ENCODE peak calls at places on chromosomes 11 and 22, in eight cellular contexts. One of them, this sample, is unnamed.
A peak's percentile ranks its signal among the peaks of the same experiment; 100 is the strongest.

GRCh38 chr11:45181595-45182550 is 35.4 kb downstream of the PRDM11 start:
- DNase-seq in neural crest cell: no peak
- DNase-seq in fibroblast of pulmonary artery: no peak
- DNase-seq in kidney: no peak
- DNase-seq in mammary epithelial cell: no peak
- DNase-seq in foreskin fibroblast: no peak
- DNase-seq in activated B cell treated with CpG ODN at 0.5 μM for 24 hours: no peak
- DNase-seq in CD4-positive, alpha-beta T cell: no peak
- DNase-seq in this sample: no peak

GRCh38 chr11:79122759-79123158 is 318.1 kb downstream of the TENM4 start:
- DNase-seq in neural crest cell: no peak
- DNase-seq in fibroblast of pulmonary artery: no peak
- DNase-seq in kidney: no peak
- DNase-seq in mammary epithelial cell: no peak
- DNase-seq in foreskin fibroblast: no peak
- DNase-seq in activated B cell treated with CpG ODN at 0.5 μM for 24 hours: no peak
- DNase-seq in CD4-positive, alpha-beta T cell: no peak
- DNase-seq in this sample: no peak

GRCh38 chr11:71189768-71190315 is 62.5 kb downstream of the SHANK2 start:
- DNase-seq in neural crest cell: no peak
- DNase-seq in fibroblast of pulmonary artery: no peak
- DNase-seq in kidney: peak; percentile 29
- DNase-seq in mammary epithelial cell: no peak
- DNase-seq in foreskin fibroblast: no peak
- DNase-seq in activated B cell treated with CpG ODN at 0.5 μM for 24 hours: no peak
- DNase-seq in CD4-positive, alpha-beta T cell: no peak
- DNase-seq in this sample: no peak

GRCh38 chr22:19596680-19597398 is 72.6 kb upstream of the CLDN5 start:
- DNase-seq in neural crest cell: no peak
- DNase-seq in fibroblast of pulmonary artery: no peak
- DNase-seq in kidney: no peak
- DNase-seq in mammary epithelial cell: no peak
- DNase-seq in foreskin fibroblast: no peak
- DNase-seq in activated B cell treated with CpG ODN at 0.5 μM for 24 hours: no peak
- DNase-seq in CD4-positive, alpha-beta T cell: no peak
- DNase-seq in this sample: no peak

GRCh38 chr11:75437966-75438659 is 5.1 kb upstream of the KLHL35 start:
- DNase-seq in neural crest cell: no peak
- DNase-seq in fibroblast of pulmonary artery: no peak
- DNase-seq in kidney: no peak
- DNase-seq in mammary epithelial cell: no peak
- DNase-seq in foreskin fibroblast: no peak
- DNase-seq in activated B cell treated with CpG ODN at 0.5 μM for 24 hours: no peak
- DNase-seq in CD4-positive, alpha-beta T cell: no peak
- DNase-seq in this sample: no peak

GRCh38 chr11:58652726-58653280 is 30.3 kb downstream of the CNTF start:
- DNase-seq in neural crest cell: no peak
- DNase-seq in fibroblast of pulmonary artery: no peak
- DNase-seq in kidney: no peak
- DNase-seq in mammary epithelial cell: no peak
- DNase-seq in foreskin fibroblast: no peak
- DNase-seq in activated B cell treated with CpG ODN at 0.5 μM for 24 hours: no peak
- DNase-seq in CD4-positive, alpha-beta T cell: no peak
- DNase-seq in this sample: no peak

GRCh38 chr11:62508336-62509058 is 38.1 kb downstream of the AHNAK start:
- DNase-seq in neural crest cell: peak; percentile 46
- DNase-seq in fibroblast of pulmonary artery: peak; percentile 39
- DNase-seq in kidney: peak; percentile 93
- DNase-seq in mammary epithelial cell: peak; percentile 32
- DNase-seq in foreskin fibroblast: peak; percentile 84
- DNase-seq in activated B cell treated with CpG ODN at 0.5 μM for 24 hours: no peak
- DNase-seq in CD4-positive, alpha-beta T cell: no peak
- DNase-seq in this sample: peak; percentile 26

GRCh38 chr22:23237201-23237798 is 57.0 kb downstream of the BCR start:
- DNase-seq in neural crest cell: no peak
- DNase-seq in fibroblast of pulmonary artery: peak; percentile 41
- DNase-seq in kidney: peak; percentile 89
- DNase-seq in mammary epithelial cell: no peak
- DNase-seq in foreskin fibroblast: peak; percentile 34
- DNase-seq in activated B cell treated with CpG ODN at 0.5 μM for 24 hours: no peak
- DNase-seq in CD4-positive, alpha-beta T cell: no peak
- DNase-seq in this sample: no peak

GRCh38 chr11:45021001-45021400 is 70.3 kb upstream of the TP53I11 start:
- DNase-seq in neural crest cell: no peak
- DNase-seq in fibroblast of pulmonary artery: no peak
- DNase-seq in kidney: no peak
- DNase-seq in mammary epithelial cell: no peak
- DNase-seq in foreskin fibroblast: no peak
- DNase-seq in activated B cell treated with CpG ODN at 0.5 μM for 24 hours: no peak
- DNase-seq in CD4-positive, alpha-beta T cell: no peak
- DNase-seq in this sample: no peak

GRCh38 chr11:794013-794765 is 3.9 kb downstream of the SLC25A22 start:
- DNase-seq in neural crest cell: no peak
- DNase-seq in fibroblast of pulmonary artery: no peak
- DNase-seq in kidney: no peak
- DNase-seq in mammary epithelial cell: no peak
- DNase-seq in foreskin fibroblast: no peak
- DNase-seq in activated B cell treated with CpG ODN at 0.5 μM for 24 hours: no peak
- DNase-seq in CD4-positive, alpha-beta T cell: no peak
- DNase-seq in this sample: no peak

GRCh38 chr22:20422271-20422958 is 15.2 kb downstream of the SCARF2 start:
- DNase-seq in neural crest cell: no peak
- DNase-seq in fibroblast of pulmonary artery: no peak
- DNase-seq in kidney: peak; percentile 68
- DNase-seq in mammary epithelial cell: no peak
- DNase-seq in foreskin fibroblast: peak; percentile 81
- DNase-seq in activated B cell treated with CpG ODN at 0.5 μM for 24 hours: no peak
- DNase-seq in CD4-positive, alpha-beta T cell: no peak
- DNase-seq in this sample: no peak

GRCh38 chr11:126197277-126197939 is 14.0 kb downstream of the RPUSD4 start:
- DNase-seq in neural crest cell: no peak
- DNase-seq in fibroblast of pulmonary artery: no peak
- DNase-seq in kidney: no peak
- DNase-seq in mammary epithelial cell: peak; percentile 28
- DNase-seq in foreskin fibroblast: peak; percentile 69
- DNase-seq in activated B cell treated with CpG ODN at 0.5 μM for 24 hours: no peak
- DNase-seq in CD4-positive, alpha-beta T cell: no peak
- DNase-seq in this sample: no peak

GRCh38 chr22:26579331-26579886 is 10.5 kb downstream of the TPST2 start:
- DNase-seq in neural crest cell: no peak
- DNase-seq in fibroblast of pulmonary artery: no peak
- DNase-seq in kidney: no peak
- DNase-seq in mammary epithelial cell: no peak
- DNase-seq in foreskin fibroblast: no peak
- DNase-seq in activated B cell treated with CpG ODN at 0.5 μM for 24 hours: peak; percentile 56
- DNase-seq in CD4-positive, alpha-beta T cell: peak; percentile 51
- DNase-seq in this sample: no peak

GRCh38 chr11:119874660-119875238 is 145.7 kb upstream of the NECTIN1 start:
- DNase-seq in neural crest cell: no peak
- DNase-seq in fibroblast of pulmonary artery: no peak
- DNase-seq in kidney: peak; percentile 17
- DNase-seq in mammary epithelial cell: no peak
- DNase-seq in foreskin fibroblast: no peak
- DNase-seq in activated B cell treated with CpG ODN at 0.5 μM for 24 hours: no peak
- DNase-seq in CD4-positive, alpha-beta T cell: no peak
- DNase-seq in this sample: no peak

GRCh38 chr22:29848115-29848514 is 10.0 kb upstream of the ASCC2 start:
- DNase-seq in neural crest cell: no peak
- DNase-seq in fibroblast of pulmonary artery: no peak
- DNase-seq in kidney: no peak
- DNase-seq in mammary epithelial cell: no peak
- DNase-seq in foreskin fibroblast: peak; percentile 10
- DNase-seq in activated B cell treated with CpG ODN at 0.5 μM for 24 hours: no peak
- DNase-seq in CD4-positive, alpha-beta T cell: no peak
- DNase-seq in this sample: no peak

GRCh38 chr11:35932641-35933571 is 11.0 kb upstream of the LDLRAD3 start:
- DNase-seq in neural crest cell: no peak
- DNase-seq in fibroblast of pulmonary artery: peak; percentile 35
- DNase-seq in kidney: no peak
- DNase-seq in mammary epithelial cell: peak; percentile 66
- DNase-seq in foreskin fibroblast: peak; percentile 63
- DNase-seq in activated B cell treated with CpG ODN at 0.5 μM for 24 hours: no peak
- DNase-seq in CD4-positive, alpha-beta T cell: no peak
- DNase-seq in this sample: no peak

GRCh38 chr11:86171627-86172026 is 72.9 kb upstream of the EED start:
- DNase-seq in neural crest cell: no peak
- DNase-seq in fibroblast of pulmonary artery: no peak
- DNase-seq in kidney: no peak
- DNase-seq in mammary epithelial cell: no peak
- DNase-seq in foreskin fibroblast: no peak
- DNase-seq in activated B cell treated with CpG ODN at 0.5 μM for 24 hours: no peak
- DNase-seq in CD4-positive, alpha-beta T cell: no peak
- DNase-seq in this sample: no peak

DNA sequence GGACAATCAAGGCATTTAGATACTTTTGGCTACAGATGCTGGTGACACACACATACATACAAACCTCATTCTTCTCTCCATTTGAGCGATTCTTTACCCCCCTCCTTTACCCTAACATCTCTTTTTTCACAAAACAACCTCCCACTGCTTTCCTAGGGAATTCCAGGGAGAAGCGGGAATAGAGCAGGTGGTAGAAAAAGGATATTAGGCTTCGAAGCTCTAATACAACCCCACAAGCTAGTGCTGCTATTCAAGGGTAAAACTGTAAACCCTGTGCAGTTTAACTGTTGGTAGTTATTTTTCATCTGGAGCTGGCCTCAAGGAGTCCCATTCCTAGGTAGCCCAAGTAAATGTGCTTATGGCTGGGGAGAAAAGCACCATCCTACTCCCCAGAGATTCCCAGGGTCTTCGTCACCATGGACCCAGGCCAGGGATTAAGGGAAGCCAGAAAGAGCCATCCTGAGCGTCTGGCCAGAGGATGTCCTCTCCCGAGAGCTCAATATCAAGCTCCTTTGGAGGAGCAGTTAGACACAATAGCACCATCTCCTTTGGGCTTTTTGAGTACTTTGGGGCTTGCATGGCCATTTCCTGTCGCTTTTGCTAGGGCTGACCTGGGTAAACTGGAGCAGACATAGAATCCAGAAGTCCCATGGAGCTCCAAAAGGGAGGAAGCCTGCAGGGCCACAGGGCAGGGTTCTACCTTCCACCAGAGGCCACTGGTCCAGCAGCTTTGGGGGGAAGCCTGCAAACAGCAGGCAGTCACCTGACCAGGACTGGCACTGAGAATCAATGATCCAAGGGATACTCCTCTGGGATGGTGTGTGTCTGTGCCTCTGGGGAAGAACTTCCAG is 3.1 kb downstream of the MAML2 start:
- DNase-seq in neural crest cell: no peak
- DNase-seq in fibroblast of pulmonary artery: peak; percentile 50
- DNase-seq in kidney: no peak
- DNase-seq in mammary epithelial cell: no peak
- DNase-seq in foreskin fibroblast: peak; percentile 56
- DNase-seq in activated B cell treated with CpG ODN at 0.5 μM for 24 hours: no peak
- DNase-seq in CD4-positive, alpha-beta T cell: no peak
- DNase-seq in this sample: no peak
- TF ChIP-seq CTCF in neural crest cell: no peak
- TF ChIP-seq CTCF in fibroblast of pulmonary artery: no peak
- TF ChIP-seq CTCF in kidney: no peak
- TF ChIP-seq CTCF in mammary epithelial cell: no peak
- TF ChIP-seq CTCF in foreskin fibroblast: no peak
- TF ChIP-seq CTCF in activated B cell treated with CpG ODN at 0.5 μM for 24 hours: no peak
- TF ChIP-seq CTCF in CD4-positive, alpha-beta T cell: no peak
- TF ChIP-seq CTCF in this sample: no peak

GRCh38 chr11:111849631-111850030 is 21.8 kb downstream of the ALG9 start:
- DNase-seq in neural crest cell: no peak
- DNase-seq in fibroblast of pulmonary artery: no peak
- DNase-seq in kidney: no peak
- DNase-seq in mammary epithelial cell: no peak
- DNase-seq in foreskin fibroblast: no peak
- DNase-seq in activated B cell treated with CpG ODN at 0.5 μM for 24 hours: no peak
- DNase-seq in CD4-positive, alpha-beta T cell: no peak
- DNase-seq in this sample: no peak

GRCh38 chr11:111851067-111851466 is 20.3 kb downstream of the ALG9 start:
- DNase-seq in neural crest cell: no peak
- DNase-seq in fibroblast of pulmonary artery: no peak
- DNase-seq in kidney: no peak
- DNase-seq in mammary epithelial cell: no peak
- DNase-seq in foreskin fibroblast: no peak
- DNase-seq in activated B cell treated with CpG ODN at 0.5 μM for 24 hours: no peak
- DNase-seq in CD4-positive, alpha-beta T cell: no peak
- DNase-seq in this sample: no peak

GRCh38 chr11:111852103-111852502 is 19.3 kb downstream of the ALG9 start:
- DNase-seq in neural crest cell: no peak
- DNase-seq in fibroblast of pulmonary artery: no peak
- DNase-seq in kidney: no peak
- DNase-seq in mammary epithelial cell: no peak
- DNase-seq in foreskin fibroblast: no peak
- DNase-seq in activated B cell treated with CpG ODN at 0.5 μM for 24 hours: no peak
- DNase-seq in CD4-positive, alpha-beta T cell: no peak
- DNase-seq in this sample: no peak

GRCh38 chr11:111855506-111855905 is 15.9 kb downstream of the ALG9 start:
- DNase-seq in neural crest cell: no peak
- DNase-seq in fibroblast of pulmonary artery: no peak
- DNase-seq in kidney: no peak
- DNase-seq in mammary epithelial cell: no peak
- DNase-seq in foreskin fibroblast: no peak
- DNase-seq in activated B cell treated with CpG ODN at 0.5 μM for 24 hours: no peak
- DNase-seq in CD4-positive, alpha-beta T cell: no peak
- DNase-seq in this sample: no peak

DNA sequence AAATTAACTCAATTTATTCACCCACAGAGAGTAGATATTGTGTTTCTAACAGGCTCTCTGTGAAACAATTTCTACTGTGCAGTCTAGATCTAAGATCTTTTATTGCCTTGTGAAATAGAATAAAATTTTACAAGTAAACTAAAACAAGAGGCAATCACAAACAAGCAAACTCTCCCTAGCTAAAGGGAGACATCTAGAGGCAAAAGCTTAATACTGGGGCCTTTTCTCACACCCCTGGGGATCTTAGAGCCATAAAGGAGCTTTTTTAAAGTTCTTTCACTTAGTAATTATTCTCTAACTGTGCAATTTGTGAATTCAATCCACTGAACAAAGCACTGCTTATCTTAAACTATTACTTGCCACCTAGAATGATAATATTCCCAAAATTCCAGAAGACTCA is 19.7 kb downstream of the ALG9 start:
- DNase-seq in neural crest cell: no peak
- DNase-seq in fibroblast of pulmonary artery: peak; percentile 53
- DNase-seq in kidney: no peak
- DNase-seq in mammary epithelial cell: no peak
- DNase-seq in foreskin fibroblast: peak; percentile 61
- DNase-seq in activated B cell treated with CpG ODN at 0.5 μM for 24 hours: no peak
- DNase-seq in CD4-positive, alpha-beta T cell: no peak
- DNase-seq in this sample: no peak
- TF ChIP-seq CTCF in neural crest cell: no peak
- TF ChIP-seq CTCF in fibroblast of pulmonary artery: peak; percentile 66
- TF ChIP-seq CTCF in kidney: no peak
- TF ChIP-seq CTCF in mammary epithelial cell: peak; percentile 39
- TF ChIP-seq CTCF in foreskin fibroblast: peak; percentile 64
- TF ChIP-seq CTCF in activated B cell treated with CpG ODN at 0.5 μM for 24 hours: no peak
- TF ChIP-seq CTCF in CD4-positive, alpha-beta T cell: no peak
- TF ChIP-seq CTCF in this sample: peak; percentile 37

GRCh38 chr11:13249992-13250391 is 27.6 kb upstream of the BMAL1 start:
- DNase-seq in neural crest cell: no peak
- DNase-seq in fibroblast of pulmonary artery: peak; percentile 20
- DNase-seq in kidney: no peak
- DNase-seq in mammary epithelial cell: peak; percentile 20
- DNase-seq in foreskin fibroblast: peak; percentile 52
- DNase-seq in activated B cell treated with CpG ODN at 0.5 μM for 24 hours: no peak
- DNase-seq in CD4-positive, alpha-beta T cell: no peak
- DNase-seq in this sample: no peak
- TF ChIP-seq CTCF in neural crest cell: no peak
- TF ChIP-seq CTCF in fibroblast of pulmonary artery: peak; percentile 36
- TF ChIP-seq CTCF in kidney: no peak
- TF ChIP-seq CTCF in mammary epithelial cell: peak; percentile 69
- TF ChIP-seq CTCF in foreskin fibroblast: peak; percentile 16
- TF ChIP-seq CTCF in activated B cell treated with CpG ODN at 0.5 μM for 24 hours: no peak
- TF ChIP-seq CTCF in CD4-positive, alpha-beta T cell: peak; percentile 35
- TF ChIP-seq CTCF in this sample: no peak

GRCh38 chr11:125123947-125124633 is 12.7 kb upstream of the TMEM218 start:
- DNase-seq in neural crest cell: no peak
- DNase-seq in fibroblast of pulmonary artery: peak; percentile 61
- DNase-seq in kidney: peak; percentile 77
- DNase-seq in mammary epithelial cell: peak; percentile 12
- DNase-seq in foreskin fibroblast: peak; percentile 61
- DNase-seq in activated B cell treated with CpG ODN at 0.5 μM for 24 hours: no peak
- DNase-seq in CD4-positive, alpha-beta T cell: no peak
- DNase-seq in this sample: no peak
- TF ChIP-seq CTCF in neural crest cell: peak; percentile 56
- TF ChIP-seq CTCF in fibroblast of pulmonary artery: peak; percentile 39
- TF ChIP-seq CTCF in kidney: peak; percentile 36
- TF ChIP-seq CTCF in mammary epithelial cell: peak; percentile 16
- TF ChIP-seq CTCF in foreskin fibroblast: peak; percentile 47
- TF ChIP-seq CTCF in activated B cell treated with CpG ODN at 0.5 μM for 24 hours: no peak
- TF ChIP-seq CTCF in CD4-positive, alpha-beta T cell: peak; percentile 61
- TF ChIP-seq CTCF in this sample: peak; percentile 42

This sample was measured in progenitor cell of endocrine pancreas.